ENCODE peak calls at places on chromosomes 2 and 18, in nine cellular contexts. V is IMR-90; G is DND-41; D is RWPE2; B is CD8-positive, alpha-beta memory T cell; W is CD8-positive, alpha-beta T cell; U is mesendoderm; Y is PC-9; O is neuronal stem cell. X is an unnamed sample.

GRCh38 chr2:11446733-11447248 is 19.2 kb downstream of the E2F6 start:
- DNase-seq in V (peak), D (no peak), U (peak), B (peak), G (peak), O (peak), W (peak), Y (peak), X (peak)

GRCh38 chr2:69755862-69756467 is 14.0 kb downstream of the ANXA4 start:
- DNase-seq in W (no peak), Y (peak), U (peak), V (peak), O (no peak), B (no peak), D (no peak), G (no peak), X (no peak)

GRCh38 chr2:78908973-78909372 is 116.5 kb upstream of the REG3G start:
- DNase-seq in W (no peak), V (no peak), G (no peak), U (peak), O (no peak), B (no peak), Y (no peak), D (no peak), X (no peak)

GRCh38 chr2:238169708-238170251 is 11.0 kb downstream of the ERFE start:
- DNase-seq in G (no peak), D (peak), U (no peak), V (peak), Y (no peak), W (no peak), O (no peak), B (no peak), X (no peak)

GRCh38 chr2:12493031-12493513 is 223.7 kb upstream of the TRIB2 start:
- DNase-seq in D (peak), V (peak), G (no peak), U (peak), B (no peak), W (no peak), Y (peak), O (no peak), X (peak)

GRCh38 chr18:77811510-77811909 is 561.9 kb downstream of the GALR1 start:
- DNase-seq in W (no peak), V (no peak), O (no peak), B (no peak), G (peak), U (no peak), Y (no peak), D (no peak), X (no peak)

GRCh38 chr2:12300927-12301326 is 415.8 kb upstream of the TRIB2 start:
- DNase-seq in W (no peak), B (no peak), Y (no peak), D (no peak), V (peak), U (no peak), G (no peak), O (no peak), X (no peak)

GRCh38 chr2:125516496-125517109 is 1139.4 kb upstream of the GYPC start:
- DNase-seq in Y (no peak), O (peak), U (peak), D (no peak), W (no peak), G (peak), B (no peak), V (peak), X (no peak)

GRCh38 chr2:192073878-192074277 is 120.9 kb downstream of the TMEFF2 start:
- DNase-seq in Y (no peak), V (no peak), O (no peak), D (no peak), G (no peak), W (no peak), U (no peak), B (no peak), X (no peak)

GRCh38 chr2:195647302-195647701 is 9.7 kb upstream of the SLC39A10 start:
- DNase-seq in Y (no peak), U (no peak), W (no peak), V (no peak), G (no peak), B (no peak), O (no peak), D (no peak), X (no peak)

GRCh38 chr2:128444044-128444771 is 125.5 kb upstream of the HS6ST1 start:
- DNase-seq in D (peak), B (no peak), U (no peak), G (peak), Y (no peak), W (no peak), V (no peak), O (no peak), X (peak)

GRCh38 chr2:44237221-44237620 is 38.1 kb upstream of the SLC3A1 start:
- DNase-seq in V (no peak), G (peak), D (no peak), B (peak), U (no peak), Y (no peak), O (no peak), W (peak), X (no peak)

GRCh38 chr2:67304300-67304890 is 92.7 kb upstream of the ETAA1 start:
- DNase-seq in U (no peak), V (no peak), O (no peak), G (no peak), W (no peak), B (no peak), D (no peak), Y (no peak), X (no peak)

GRCh38 chr2:31947871-31948270 is 62.9 kb downstream of the MEMO1 start:
- DNase-seq in D (no peak), O (no peak), Y (no peak), W (no peak), B (no peak), V (no peak), U (peak), G (no peak), X (no peak)

GRCh38 chr2:75416420-75417342 is 144.1 kb downstream of the EVA1A start:
- DNase-seq in Y (no peak), O (no peak), D (no peak), W (peak), V (no peak), B (peak), G (peak), U (no peak), X (no peak)

GRCh38 chr2:222835142-222835822 is 25.6 kb upstream of the ACSL3 start:
- DNase-seq in O (no peak), V (no peak), B (no peak), D (no peak), W (no peak), Y (no peak), U (no peak), G (no peak), X (no peak)

GRCh38 chr2:13193900-13194299 is 477.2 kb downstream of the TRIB2 start:
- DNase-seq in G (no peak), V (peak), D (no peak), Y (no peak), W (no peak), B (no peak), O (peak), U (peak), X (no peak)

GRCh38 chr18:46401486-46402115 is 255.4 kb downstream of the LOXHD1 start:
- DNase-seq in O (no peak), V (no peak), B (no peak), U (no peak), Y (no peak), G (no peak), D (no peak), W (no peak), X (no peak)

GRCh38 chr2:170770008-170770303 is 222 bp upstream of the ERICH2 start:
- DNase-seq in W (no peak), G (no peak), Y (no peak), O (no peak), V (no peak), U (no peak), B (no peak), D (no peak), X (no peak)

GRCh38 chr2:25431604-25432003 is 89.9 kb upstream of the DNMT3A start:
- DNase-seq in O (no peak), U (no peak), W (no peak), B (no peak), Y (no peak), V (no peak), D (no peak), G (peak), X (no peak)
- H3K27ac ChIP-seq in O (no peak), U (no peak), W (no peak), B (no peak), Y (no peak), V (no peak), D (no peak), G (peak), X (no peak)

DNA sequence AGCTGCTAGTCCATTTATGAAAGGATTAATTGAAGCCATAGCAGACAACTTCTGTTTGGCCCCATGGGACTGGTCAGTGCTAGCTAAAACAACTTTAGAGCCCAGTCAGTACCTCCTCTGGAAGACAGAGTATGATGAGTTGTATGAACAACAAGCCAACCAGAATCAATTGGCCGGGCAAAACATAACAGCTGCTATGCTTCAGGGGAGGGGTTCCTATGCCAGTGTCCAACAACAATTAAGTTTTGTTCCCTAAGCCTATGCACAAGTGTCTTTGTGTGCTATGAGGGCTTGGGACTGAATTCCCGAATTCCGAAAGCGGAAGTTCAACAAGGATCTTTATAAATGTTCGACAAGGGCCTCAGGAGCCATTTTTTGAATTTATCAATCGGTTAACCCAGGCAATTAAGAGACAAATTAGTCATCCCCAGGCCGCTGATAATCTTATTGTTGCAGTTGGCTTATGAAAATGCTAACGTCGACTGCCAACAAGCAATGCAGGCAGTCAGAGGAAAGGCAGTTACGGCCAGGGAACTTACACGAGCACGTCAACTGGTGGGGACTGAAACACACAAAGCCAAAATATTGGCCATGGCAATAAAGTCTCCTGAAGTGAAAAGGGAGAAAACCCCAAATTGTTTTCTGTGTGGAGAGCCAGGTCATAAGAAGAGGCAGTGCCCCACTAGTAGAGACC is 57.9 kb downstream of the ZNF638 start:
- DNase-seq in U (no peak), W (no peak), D (no peak), V (no peak), Y (no peak), G (no peak), O (no peak), B (no peak), X (no peak)
- H3K4me3 ChIP-seq in U (no peak), W (no peak), D (no peak), V (no peak), Y (no peak), G (no peak), O (no peak), B (no peak), X (no peak)

GRCh38 chr2:18454692-18455255 is 105.7 kb downstream of the RDH14 start:
- DNase-seq in W (no peak), G (no peak), O (no peak), V (no peak), D (no peak), U (no peak), B (no peak), Y (no peak), X (no peak)

GRCh38 chr2:18455256-18455862 is 105.1 kb downstream of the RDH14 start:
- DNase-seq in W (no peak), O (no peak), V (peak), B (no peak), Y (no peak), U (peak), D (no peak), G (no peak), X (no peak)

GRCh38 chr2:18456026-18456425 is 104.4 kb downstream of the RDH14 start:
- DNase-seq in W (no peak), B (no peak), U (no peak), V (no peak), Y (no peak), D (no peak), G (no peak), O (no peak), X (no peak)
- H3K27ac ChIP-seq in W (no peak), B (no peak), U (no peak), V (peak), Y (no peak), D (peak), G (no peak), O (no peak), X (peak)

GRCh38 chr2:115738138-115738537 is 1295.7 kb downstream of the DPP10 start:
- DNase-seq in W (no peak), B (no peak), D (no peak), V (no peak), Y (no peak), U (no peak), O (no peak), G (no peak), X (no peak)

DNA sequence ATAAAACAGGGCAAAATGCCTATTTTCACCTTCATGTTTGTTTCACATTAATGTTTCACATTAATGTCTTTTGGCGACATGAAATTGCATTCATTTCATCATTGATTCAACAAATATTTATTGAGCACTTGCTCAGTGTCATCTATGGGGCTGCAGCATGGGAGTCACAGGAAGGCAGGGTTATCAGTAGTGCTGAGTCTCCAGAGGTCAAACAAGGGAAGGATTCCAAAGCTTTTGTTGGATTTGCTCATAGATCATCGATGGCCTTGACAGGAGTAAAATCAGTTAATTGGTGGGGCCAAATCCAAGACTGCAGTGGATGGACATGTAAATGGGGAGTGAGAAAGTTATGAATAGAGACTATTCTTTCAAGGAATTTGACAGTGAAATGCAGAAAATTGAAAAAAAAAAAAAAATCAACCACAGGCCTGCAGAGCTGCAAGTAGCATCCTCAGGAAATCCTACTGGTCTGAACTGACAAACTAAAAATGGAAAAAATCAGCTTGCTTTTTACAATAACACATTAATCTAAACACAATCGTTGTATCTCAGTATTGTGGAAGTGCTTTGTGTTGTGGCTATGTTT is 1290.8 kb downstream of the DPP10 start:
- DNase-seq in G (no peak), D (no peak), U (peak), O (no peak), W (no peak), Y (no peak), V (no peak), B (no peak), X (no peak)
- H3K4me3 ChIP-seq in G (no peak), D (no peak), U (no peak), O (no peak), W (no peak), Y (no peak), V (no peak), B (no peak), X (no peak)

DNA sequence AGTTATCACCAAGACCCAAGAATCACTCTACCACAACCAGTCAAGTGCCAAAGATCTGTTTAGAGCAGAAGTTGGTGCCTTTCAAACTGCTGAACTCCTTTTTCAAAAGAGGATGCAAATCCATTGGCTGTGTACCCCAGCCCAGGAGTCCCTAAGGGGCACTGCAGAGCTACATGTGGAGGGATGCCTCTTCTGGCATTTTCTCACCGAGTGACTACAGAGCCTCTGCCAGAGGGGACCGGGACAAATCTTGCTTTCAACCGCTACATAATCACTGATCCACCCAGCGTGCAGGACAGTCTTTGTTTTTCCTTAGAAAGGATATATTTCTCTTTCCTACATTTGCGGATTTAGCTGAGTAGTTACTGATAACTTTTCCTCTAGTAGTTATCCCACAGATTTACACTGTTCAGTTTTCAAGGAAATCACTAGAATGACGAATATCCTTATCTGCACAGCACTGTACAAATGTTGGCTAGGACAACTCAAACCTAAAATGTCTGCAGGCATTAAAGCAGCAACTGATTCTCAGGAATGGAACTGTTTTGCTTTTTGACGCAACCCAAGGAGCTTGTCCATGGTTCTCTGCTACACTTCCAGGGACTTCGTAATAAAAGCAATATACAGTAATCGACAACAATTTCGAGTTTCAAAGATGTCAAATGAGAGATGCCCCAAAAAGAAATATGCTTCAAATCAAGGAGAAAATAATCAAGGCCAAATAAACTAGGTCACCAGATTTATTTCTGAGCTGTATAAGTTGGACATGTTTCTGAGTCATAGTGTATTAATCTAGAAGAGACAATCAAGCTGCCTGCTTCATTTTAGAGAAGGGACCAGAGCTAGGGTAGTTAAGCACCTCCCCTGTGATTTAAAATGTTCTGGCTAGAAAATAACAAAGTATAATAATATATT is 24.1 kb downstream of the EPB41L3 start:
- DNase-seq in Y (no peak), W (no peak), D (no peak), O (no peak), G (no peak), V (peak), B (no peak), U (no peak), X (no peak)
- H3K27ac ChIP-seq in Y (no peak), W (no peak), D (no peak), O (no peak), G (no peak), V (no peak), B (no peak), U (no peak), X (peak)

DNA sequence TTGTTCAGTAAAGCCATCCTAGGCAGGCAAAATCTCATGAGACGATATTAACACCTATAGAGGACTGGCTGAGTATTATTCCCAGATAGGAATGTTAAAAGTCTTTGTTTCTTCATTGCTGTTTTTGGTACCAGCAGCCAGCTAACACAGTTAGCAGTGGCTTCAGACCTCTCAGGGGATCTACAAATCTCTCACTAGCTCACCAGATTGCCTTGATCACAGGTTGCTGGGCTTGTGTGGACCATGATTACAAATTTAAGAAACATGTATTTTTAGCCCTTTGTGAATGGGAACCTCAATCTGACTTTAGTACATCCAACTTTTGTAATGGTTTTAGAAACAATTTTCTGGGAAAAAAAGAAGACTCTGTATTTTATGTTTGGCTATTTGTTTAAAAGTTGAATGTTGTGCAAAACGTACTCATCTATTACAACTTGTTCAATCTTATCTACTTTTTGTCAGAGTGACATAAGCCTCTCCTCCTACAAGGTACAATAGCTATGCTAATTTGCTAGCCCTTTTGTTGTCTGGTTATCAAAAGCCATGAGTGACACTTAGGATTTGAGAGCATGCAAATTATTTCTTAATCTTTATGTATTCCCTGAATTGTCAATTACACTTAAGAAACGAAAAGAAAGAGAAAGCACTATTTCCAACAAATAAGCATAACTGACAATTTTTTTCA is 693.1 kb downstream of the ERBB4 start:
- DNase-seq in U (no peak), V (no peak), G (no peak), O (no peak), W (no peak), B (no peak), Y (no peak), D (no peak), X (no peak)
- H3K4me3 ChIP-seq in U (no peak), V (no peak), G (no peak), O (no peak), W (no peak), B (no peak), Y (no peak), D (no peak), X (no peak)

GRCh38 chr2:20471902-20472559 is 25.2 kb downstream of the RHOB start:
- DNase-seq in B (no peak), V (no peak), O (no peak), U (no peak), W (no peak), D (no peak), Y (no peak), G (no peak), X (no peak)
- H3K27ac ChIP-seq in B (no peak), V (no peak), O (no peak), U (no peak), W (no peak), D (no peak), Y (no peak), G (no peak), X (no peak)